ENCODE peak calls at places on chromosomes 11 and 22, in ten cellular contexts. X is OCI-LY7, V is foreskin fibroblast, I is T47D, D is BE2C, P is T follicular helper cell, U is non-pigmented ciliary epithelial cell, E is NCI-H345, G is T-helper 2 cell, J is NCI-H774. A is an unnamed sample.

GRCh38 chr11:83019888-83020579 is 51.7 kb downstream of the RAB30 start:
- DNase-seq in X (no peak), V (peak), I (no peak), D (no peak), P (no peak), U (no peak), E (no peak), G (no peak), J (no peak), A (no peak)

GRCh38 chr11:111937461-111937769 is 272 bp downstream of the DIXDC1 start:
- DNase-seq in X (no peak), V (no peak), I (no peak), D (no peak), P (no peak), U (no peak), E (no peak), G (no peak), J (no peak), A (no peak)

GRCh38 chr11:12157241-12157661 is 46.9 kb downstream of the MICAL2 start:
- DNase-seq in X (no peak), V (peak), I (no peak), D (no peak), P (no peak), U (no peak), E (no peak), G (no peak), J (no peak), A (no peak)

GRCh38 chr11:123479048-123479837 is 49.2 kb downstream of the GRAMD1B start:
- DNase-seq in X (peak), V (no peak), I (peak), D (no peak), P (no peak), U (no peak), E (no peak), G (no peak), J (no peak), A (no peak)

GRCh38 chr11:2271077-2271326 is 614 bp upstream of the ASCL2 start:
- DNase-seq in X (no peak), V (no peak), I (peak), D (no peak), P (no peak), U (no peak), E (no peak), G (no peak), J (no peak), A (no peak)

GRCh38 chr22:43292633-43293025 is 50.5 kb downstream of the SCUBE1 start:
- DNase-seq in X (no peak), V (no peak), I (no peak), D (no peak), P (no peak), U (no peak), E (peak), G (no peak), J (no peak), A (no peak)

GRCh38 chr22:38963872-38964271 is 6.5 kb downstream of the APOBEC3A start:
- DNase-seq in X (no peak), V (no peak), I (no peak), D (no peak), P (no peak), U (no peak), E (no peak), G (no peak), J (no peak), A (no peak)

GRCh38 chr11:67411785-67412152 is 3.7 kb upstream of the CARNS1 start:
- DNase-seq in X (peak), V (no peak), I (no peak), D (no peak), P (no peak), U (no peak), E (no peak), G (no peak), J (no peak), A (no peak)

GRCh38 chr11:33065445-33066178 is 26.2 kb downstream of the TCP11L1 start:
- DNase-seq in X (peak), V (peak), I (peak), D (peak), P (peak), U (no peak), E (peak), G (peak), J (peak), A (no peak)

GRCh38 chr11:130828741-130829140 is 87.5 kb downstream of the SNX19 start:
- DNase-seq in X (no peak), V (peak), I (no peak), D (no peak), P (no peak), U (no peak), E (no peak), G (no peak), J (no peak), A (no peak)

GRCh38 chr11:102306048-102306575 is 11.2 kb upstream of the BIRC3 start:
- DNase-seq in X (no peak), V (no peak), I (no peak), D (no peak), P (no peak), U (no peak), E (peak), G (no peak), J (peak), A (no peak)

GRCh38 chr11:19499999-19500398 is 212.6 kb upstream of the NAV2 start:
- DNase-seq in X (no peak), V (peak), I (no peak), D (no peak), P (no peak), U (no peak), E (no peak), G (no peak), J (no peak), A (peak)

GRCh38 chr22:43185860-43186261 is 1.1 kb downstream of the TTLL12 start:
- DNase-seq in X (peak), V (peak), I (peak), D (peak), P (no peak), U (no peak), E (peak), G (no peak), J (no peak), A (no peak)

GRCh38 chr11:118226294-118226693 is 1.5 kb upstream of the JAML start:
- DNase-seq in X (no peak), V (peak), I (no peak), D (no peak), P (no peak), U (no peak), E (no peak), G (no peak), J (no peak), A (no peak)

GRCh38 chr22:29082826-29083545 is 10.2 kb downstream of the KREMEN1 start:
- DNase-seq in X (no peak), V (no peak), I (no peak), D (no peak), P (no peak), U (no peak), E (no peak), G (no peak), J (no peak), A (no peak)

GRCh38 chr11:88553204-88553603 is 215.7 kb upstream of the CTSC start:
- DNase-seq in X (no peak), V (peak), I (no peak), D (no peak), P (no peak), U (no peak), E (no peak), G (no peak), J (no peak), A (no peak)

GRCh38 chr11:89201138-89201537 is 23.5 kb downstream of the TYR start:
- DNase-seq in X (no peak), V (no peak), I (no peak), D (no peak), P (no peak), U (no peak), E (no peak), G (no peak), J (no peak), A (no peak)